ENCODE peak calls at places on chromosome 15, in five cellular contexts. L is T-helper 2 cell; S is dermis blood vessel endothelial cell; E is stimulated activated CD8-positive, alpha-beta memory T cell treated with anti-CD3 and anti-CD28 coated beads, Interleukin-4, amount 100 ng/mL, for 4 hours; I is NCI-H1092. N is an unnamed sample.

GRCh38 chr15:41494190-41494921 is 682 bp downstream of the ITPKA start:
- DNase-seq in E (no peak), I (peak; percentile 14), L (peak; percentile 27), S (peak; percentile 11), N (peak; percentile 40)

GRCh38 chr15:100457201-100457600 is 71.5 kb downstream of the CERS3 start:
- DNase-seq in L (no peak), S (peak; percentile 2), E (no peak), I (no peak), N (no peak)

GRCh38 chr15:27086146-27086545 is 115.2 kb downstream of the GABRG3 start:
- DNase-seq in L (no peak), S (no peak), I (no peak), E (no peak), N (no peak)

GRCh38 chr15:33191641-33192040 is 2.9 kb downstream of the FMN1 start:
- DNase-seq in S (no peak), I (no peak), E (no peak), L (no peak), N (no peak)

GRCh38 chr15:95417761-95418160 is 912.7 kb upstream of the NR2F2 start:
- DNase-seq in S (no peak), E (no peak), I (no peak), L (no peak), N (no peak)

GRCh38 chr15:99507016-99507731 is 58.6 kb upstream of the MEF2A start:
- DNase-seq in I (peak; percentile 3), S (peak; percentile 69), E (no peak), L (no peak), N (peak; percentile 21)

GRCh38 chr15:27831384-27832262 is 267.5 kb downstream of the OCA2 start:
- DNase-seq in S (no peak), I (no peak), E (no peak), L (no peak), N (no peak)

GRCh38 chr15:40845511-40846284 is 1.9 kb downstream of the SPINT1 start:
- DNase-seq in S (no peak), E (no peak), I (no peak), L (no peak), N (no peak)

GRCh38 chr15:32667321-32667720 is 25.8 kb downstream of the SCG5 start:
- DNase-seq in S (no peak), I (no peak), E (no peak), L (no peak), N (no peak)

GRCh38 chr15:93087825-93088199 is 1.2 kb downstream of the RGMA start:
- DNase-seq in I (no peak), L (peak; percentile 43), S (peak; percentile 67), E (peak; percentile 42), N (peak; percentile 83)

GRCh38 chr15:80970018-80970657 is 19.5 kb downstream of the MESD start:
- DNase-seq in E (peak; percentile 18), S (peak; percentile 81), L (peak; percentile 35), I (peak; percentile 33), N (peak; percentile 76)

GRCh38 chr15:89740137-89740536 is 10.9 kb downstream of the MESP1 start:
- DNase-seq in S (peak; percentile 88), E (no peak), I (peak; percentile 37), L (peak; percentile 26), N (peak; percentile 79)

GRCh38 chr15:58332676-58333400 is 99.0 kb upstream of the LIPC start:
- DNase-seq in S (no peak), E (no peak), I (no peak), L (no peak), N (peak; percentile 20)

GRCh38 chr15:77335298-77335697 is 84.6 kb downstream of the PEAK1 start:
- DNase-seq in L (no peak), E (no peak), I (no peak), S (peak; percentile 53), N (peak; percentile 24)

GRCh38 chr15:40108061-40108854 is 421 bp downstream of the BMF start:
- DNase-seq in L (no peak), I (no peak), S (peak; percentile 60), E (no peak), N (peak; percentile 42)

GRCh38 chr15:71802770-71803169 is 7.6 kb upstream of the NR2E3 start:
- DNase-seq in E (no peak), I (no peak), S (peak; percentile 41), L (no peak), N (peak; percentile 29)

GRCh38 chr15:77064539-77065308 is 6.2 kb downstream of the TSPAN3 start:
- DNase-seq in I (no peak), L (no peak), S (peak; percentile 77), E (no peak), N (peak; percentile 27)

GRCh38 chr15:98565566-98565965 is 82.8 kb upstream of the IGF1R start:
- DNase-seq in S (no peak), I (no peak), L (no peak), E (no peak), N (no peak)

GRCh38 chr15:45631831-45632230 is 3.0 kb upstream of the SQOR start:
- DNase-seq in I (no peak), E (no peak), L (no peak), S (no peak), N (no peak)

GRCh38 chr15:101250331-101250730 is 1.5 kb downstream of the CHSY1 start:
- DNase-seq in L (no peak), S (peak; percentile 81), E (no peak), I (no peak), N (peak; percentile 78)

GRCh38 chr15:89459271-89460038 is 36.9 kb downstream of the RHCG start:
- DNase-seq in E (no peak), S (no peak), L (no peak), I (no peak), N (no peak)

GRCh38 chr15:60093273-60094067 is 89.4 kb downstream of the FOXB1 start:
- DNase-seq in L (no peak), S (no peak), I (no peak), E (no peak), N (no peak)

N was measured in A673.